ENCODE peak calls at places on chromosomes 16 and 17, in eight cellular contexts. R is NCI-H1092; F is CD8-positive, alpha-beta T cell; H is NAMALWA; Z is psoas muscle; N is NCI-H2081 treated with DMSO at 0.1 percent for 48 hours; T is renal cortical epithelial cell; K is adrenal gland. B is an unnamed sample.

GRCh38 chr16:456891-457483 is 31.5 kb downstream of the RAB11FIP3 start:
- DNase-seq in R (no peak), F (no peak), H (no peak), Z (no peak), N (no peak), T (peak), K (peak), B (peak)

GRCh38 chr17:10192500-10192899 is 5.9 kb downstream of the GAS7 start:
- DNase-seq in R (no peak), F (no peak), H (no peak), Z (no peak), N (no peak), T (no peak), K (no peak), B (no peak)

GRCh38 chr17:40179923-40180659 is 2.8 kb downstream of the RAPGEFL1 start:
- DNase-seq in R (no peak), F (no peak), H (no peak), Z (no peak), N (no peak), T (no peak), K (no peak), B (no peak)

GRCh38 chr16:10839271-10839661 is 20.7 kb upstream of the TVP23A start:
- DNase-seq in R (no peak), F (no peak), H (no peak), Z (no peak), N (no peak), T (no peak), K (no peak), B (no peak)

GRCh38 chr17:45953561-45953960 is 45.5 kb upstream of the STH start:
- DNase-seq in R (no peak), F (no peak), H (no peak), Z (no peak), N (no peak), T (no peak), K (no peak), B (no peak)

GRCh38 chr16:57941016-57941656 is 29.8 kb downstream of the CNGB1 start:
- DNase-seq in R (peak), F (no peak), H (no peak), Z (no peak), N (no peak), T (peak), K (peak), B (peak)

GRCh38 chr17:27526603-27527002 is 70.4 kb downstream of the KSR1 start:
- DNase-seq in R (no peak), F (no peak), H (peak), Z (no peak), N (no peak), T (no peak), K (peak), B (peak)

GRCh38 chr16:31700200-31700529 is 172.5 kb downstream of the AHSP start:
- DNase-seq in R (no peak), F (no peak), H (no peak), Z (no peak), N (no peak), T (peak), K (no peak), B (no peak)

GRCh38 chr16:21626659-21627277 is 25.6 kb downstream of the IGSF6 start:
- DNase-seq in R (no peak), F (no peak), H (no peak), Z (no peak), N (no peak), T (peak), K (peak), B (no peak)

GRCh38 chr17:2964831-2965230 is 98.6 kb downstream of the OR1D5 start:
- DNase-seq in R (no peak), F (peak), H (no peak), Z (no peak), N (no peak), T (no peak), K (no peak), B (no peak)

GRCh38 chr17:49067163-49067562 is 65.4 kb upstream of the B4GALNT2 start:
- DNase-seq in R (no peak), F (no peak), H (no peak), Z (no peak), N (no peak), T (no peak), K (no peak), B (no peak)

GRCh38 chr16:29977063-29977462 is 3.4 kb downstream of the TAOK2 start:
- DNase-seq in R (no peak), F (no peak), H (no peak), Z (no peak), N (no peak), T (no peak), K (no peak), B (no peak)

GRCh38 chr17:13957636-13958035 is 111.7 kb upstream of the COX10 start:
- DNase-seq in R (no peak), F (no peak), H (no peak), Z (no peak), N (no peak), T (no peak), K (peak), B (no peak)

GRCh38 chr16:13999895-14000425 is 71.2 kb upstream of the MRTFB start:
- DNase-seq in R (no peak), F (no peak), H (no peak), Z (no peak), N (no peak), T (no peak), K (peak), B (peak)

GRCh38 chr16:11801481-11802021 is 4.5 kb upstream of the ZC3H7A start:
- DNase-seq in R (no peak), F (no peak), H (no peak), Z (no peak), N (no peak), T (peak), K (no peak), B (no peak)

GRCh38 chr16:80233097-80233835 is 307.5 kb upstream of the DYNLRB2 start:
- DNase-seq in R (no peak), F (no peak), H (no peak), Z (no peak), N (no peak), T (no peak), K (no peak), B (no peak)

GRCh38 chr16:12062343-12063003 is 85.9 kb downstream of the SNX29 start:
- DNase-seq in R (no peak), F (no peak), H (peak), Z (peak), N (no peak), T (peak), K (peak), B (peak)

GRCh38 chr16:22924492-22924891 is 110.5 kb downstream of the HS3ST2 start:
- DNase-seq in R (peak), F (no peak), H (no peak), Z (no peak), N (no peak), T (no peak), K (no peak), B (no peak)

GRCh38 chr17:38870259-38871165 is 654 bp downstream of the LASP1 start:
- DNase-seq in R (peak), F (peak), H (peak), Z (peak), N (no peak), T (no peak), K (peak), B (peak)

GRCh38 chr17:70313031-70313430 is 143.7 kb downstream of the KCNJ2 start:
- DNase-seq in R (no peak), F (no peak), H (no peak), Z (no peak), N (no peak), T (no peak), K (no peak), B (no peak)

GRCh38 chr17:59287887-59288286 is 43.6 kb upstream of the YPEL2 start:
- DNase-seq in R (no peak), F (no peak), H (no peak), Z (no peak), N (no peak), T (no peak), K (no peak), B (no peak)

GRCh38 chr17:13429201-13429600 is 172.5 kb downstream of the HS3ST3A1 start:
- DNase-seq in R (no peak), F (no peak), H (no peak), Z (no peak), N (no peak), T (peak), K (no peak), B (no peak)

GRCh38 chr17:34107019-34107418 is 148.1 kb upstream of the CCL2 start:
- DNase-seq in R (no peak), F (no peak), H (no peak), Z (no peak), N (no peak), T (no peak), K (no peak), B (no peak)

GRCh38 chr16:56742030-56742984 is 12.4 kb downstream of the NUP93 start:
- DNase-seq in R (no peak), F (no peak), H (no peak), Z (no peak), N (no peak), T (peak), K (no peak), B (no peak)

B was measured in left cardiac atrium.